ENCODE peak calls at places on chromosomes 4 and X, in six cellular contexts. T is HFF-Myc, S is dorsolateral prefrontal cortex, R is left lung, G is K562, L is ovary. A is an unnamed sample.

GRCh38 chr4:174631901-174632758 is 109.8 kb upstream of the HPGD start:
- DNase-seq in T (peak; percentile 20), S (no peak), R (no peak), G (peak; percentile 25), L (no peak), A (peak; percentile 12)

GRCh38 chrX:49174723-49175122 is 3.0 kb downstream of the PLP2 start:
- DNase-seq in T (no peak), S (no peak), R (no peak), G (no peak), L (no peak), A (no peak)

GRCh38 chrX:129998006-129998405 is 15.6 kb downstream of the BCORL1 start:
- DNase-seq in T (no peak), S (no peak), R (no peak), G (no peak), L (no peak), A (no peak)

GRCh38 chr4:81919238-81919637 is 447.5 kb upstream of the RASGEF1B start:
- DNase-seq in T (no peak), S (no peak), R (no peak), G (peak; percentile 29), L (no peak), A (peak; percentile 22)

GRCh38 chr4:3440979-3441500 is 728 bp upstream of the HGFAC start:
- DNase-seq in T (no peak), S (no peak), R (no peak), G (no peak), L (no peak), A (no peak)

GRCh38 chr4:181225616-181226261 is 1017.5 kb upstream of the TENM3 start:
- DNase-seq in T (no peak), S (no peak), R (no peak), G (no peak), L (no peak), A (no peak)

GRCh38 chr4:141425124-141425523 is 204.4 kb downstream of the ZNF330 start:
- DNase-seq in T (no peak), S (no peak), R (no peak), G (no peak), L (no peak), A (no peak)

GRCh38 chrX:114675365-114675764 is 91.5 kb downstream of the HTR2C start:
- DNase-seq in T (no peak), S (no peak), R (no peak), G (no peak), L (no peak), A (no peak)

GRCh38 chr4:112321768-112322684 is 24.9 kb downstream of the ALPK1 start:
- DNase-seq in T (peak; percentile 17), S (peak; percentile 30), R (peak; percentile 52), G (peak; percentile 54), L (peak; percentile 38), A (peak; percentile 57)

GRCh38 chrX:109714340-109714958 is 18.6 kb downstream of the ACSL4 start:
- DNase-seq in T (no peak), S (no peak), R (no peak), G (no peak), L (no peak), A (no peak)

GRCh38 chr4:183722738-183723560 is 63.9 kb downstream of the TRAPPC11 start:
- DNase-seq in T (no peak), S (peak; percentile 38), R (peak; percentile 81), G (no peak), L (peak; percentile 74), A (peak; percentile 87)

GRCh38 chr4:24582235-24582863 is 2.0 kb downstream of the DHX15 start:
- DNase-seq in T (no peak), S (no peak), R (no peak), G (no peak), L (no peak), A (no peak)

GRCh38 chr4:39335566-39335965 is 30.6 kb downstream of the RFC1 start:
- DNase-seq in T (no peak), S (no peak), R (no peak), G (no peak), L (no peak), A (no peak)

GRCh38 chr4:145734051-145734450 is 54.1 kb downstream of the C4orf51 start:
- DNase-seq in T (no peak), S (no peak), R (no peak), G (no peak), L (no peak), A (no peak)

GRCh38 chr4:128524311-128524710 is 236.7 kb upstream of the PGRMC2 start:
- DNase-seq in T (no peak), S (no peak), R (peak; percentile 75), G (no peak), L (no peak), A (peak; percentile 57)

GRCh38 chr4:151202851-151203455 is 74.0 kb upstream of the PRSS48 start:
- DNase-seq in T (no peak), S (no peak), R (no peak), G (no peak), L (no peak), A (no peak)

GRCh38 chr4:125322363-125322730 is 7.6 kb downstream of the FAT4 start:
- DNase-seq in T (no peak), S (no peak), R (no peak), G (no peak), L (no peak), A (no peak)

GRCh38 chrX:20271730-20272129 is 5.0 kb upstream of the RPS6KA3 start:
- DNase-seq in T (no peak), S (no peak), R (no peak), G (no peak), L (no peak), A (no peak)

GRCh38 chr4:508675-509373 is 9.8 kb downstream of the PIGG start:
- DNase-seq in T (peak; percentile 61), S (no peak), R (no peak), G (no peak), L (no peak), A (no peak)

GRCh38 chr4:156971623-156972369 is at the start of gene PDGFC:
- DNase-seq in T (no peak), S (peak; percentile 46), R (peak; percentile 87), G (peak; percentile 12), L (peak; percentile 88), A (peak; percentile 85)

GRCh38 chr4:164701665-164702064 is 52.3 kb upstream of the SMIM31 start:
- DNase-seq in T (no peak), S (no peak), R (no peak), G (no peak), L (no peak), A (no peak)

GRCh38 chr4:164695650-164696049 is 58.3 kb upstream of the SMIM31 start:
- DNase-seq in T (no peak), S (no peak), R (no peak), G (no peak), L (no peak), A (no peak)

DNA sequence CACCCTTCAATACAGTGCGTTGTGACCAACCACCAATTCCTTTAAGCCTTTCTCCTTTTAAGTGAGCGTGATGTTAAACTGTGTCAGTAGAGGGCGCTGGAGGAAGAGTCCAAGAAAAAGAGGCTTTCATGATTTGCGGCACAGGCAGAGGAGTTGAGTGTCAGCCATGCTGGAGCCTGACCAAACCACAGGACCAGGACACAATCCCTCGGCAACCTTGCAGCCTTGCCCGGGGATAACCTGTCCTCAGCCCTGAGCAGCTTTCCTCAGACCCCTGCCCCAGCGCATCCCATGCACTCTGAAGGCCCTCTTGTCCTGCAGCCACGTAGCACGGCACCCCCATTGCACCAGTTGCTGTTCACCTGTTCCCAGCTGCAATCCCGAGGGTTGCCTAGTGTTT is 53.5 kb upstream of the SMIM31 start:
- DNase-seq in T (no peak), S (no peak), R (no peak), G (no peak), L (no peak), A (peak; percentile 20)
- TF ChIP-seq CTCF in T (peak; percentile 8), S (peak; percentile 43), R (no peak), G (peak; percentile 24), L (no peak), A (no peak)

DNA sequence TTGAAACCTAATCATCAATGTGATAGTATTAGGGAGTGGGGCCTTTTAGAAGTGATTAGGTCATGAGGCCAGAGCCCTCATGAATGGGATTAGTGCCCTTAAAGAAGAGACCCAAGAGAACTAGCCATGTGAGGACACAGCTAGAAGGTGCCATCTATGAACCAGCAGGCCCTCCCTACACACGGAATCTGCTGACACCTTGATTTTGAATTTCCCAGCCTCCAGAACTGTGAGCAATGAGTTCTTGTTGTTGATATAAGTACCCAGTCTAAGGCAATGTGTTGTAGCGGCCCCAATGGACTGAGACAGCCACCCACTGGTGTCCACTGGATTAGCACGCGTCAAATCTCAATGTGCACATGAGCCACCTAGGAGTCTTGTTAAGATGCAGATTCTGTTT is 8.4 kb upstream of the ADGRG2 start:
- DNase-seq in T (no peak), S (no peak), R (no peak), G (no peak), L (no peak), A (no peak)
- TF ChIP-seq CTCF in T (no peak), S (no peak), R (no peak), G (no peak), L (no peak), A (no peak)

DNA sequence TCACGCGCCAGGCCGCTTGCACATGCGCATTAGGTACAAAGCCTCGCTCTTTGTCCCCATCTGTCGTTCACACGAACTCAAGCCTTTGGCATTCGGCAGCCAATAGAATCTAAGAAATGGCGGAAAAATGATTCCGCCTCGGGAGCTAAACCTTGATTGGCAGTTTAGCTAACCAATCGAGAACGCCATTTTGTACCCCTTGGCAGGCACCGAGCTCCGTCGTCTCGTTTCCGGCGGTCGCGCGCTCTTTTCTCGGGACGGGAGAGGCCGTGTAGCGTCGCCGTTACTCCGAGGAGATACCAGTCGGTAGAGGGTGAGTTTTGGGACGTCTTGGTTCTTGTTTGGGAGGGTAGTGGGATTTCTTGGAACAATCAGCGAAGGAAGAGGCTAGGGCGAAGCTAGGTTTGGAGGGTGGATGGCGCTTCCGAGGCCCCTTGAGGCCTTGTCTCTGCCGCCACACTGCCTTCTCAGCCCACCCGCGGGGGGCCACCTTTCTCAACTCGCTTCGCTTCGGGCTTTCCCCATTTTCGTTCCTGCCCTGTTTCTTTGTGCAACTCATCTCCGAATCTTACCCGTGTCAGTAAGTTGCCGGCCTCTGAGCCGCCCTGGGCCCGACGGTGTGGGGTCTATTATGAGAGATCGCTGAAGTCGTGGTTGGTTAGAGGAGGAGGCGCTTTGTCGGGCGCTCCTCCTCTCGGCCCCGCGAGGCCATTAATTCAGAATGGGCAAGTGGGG is at the start of gene NONO:
- DNase-seq in T (peak; percentile 97), S (peak; percentile 81), R (peak; percentile 88), G (peak; percentile 94), L (peak; percentile 83), A (peak; percentile 90)
- TF ChIP-seq CTCF in T (no peak), S (no peak), R (no peak), G (peak; percentile 25), L (no peak), A (no peak)

GRCh38 chr4:152321923-152322322 is 214.0 kb downstream of the FBXW7 start:
- DNase-seq in T (no peak), S (no peak), R (no peak), G (no peak), L (no peak), A (no peak)
- TF ChIP-seq CTCF in T (no peak), S (no peak), R (no peak), G (no peak), L (no peak), A (no peak)